ENCODE peak calls at places on chromosomes 7 and 10, in six cellular contexts. K is activated CD4-positive, CD25-positive, alpha-beta regulatory T cell treated with anti-CD3 and anti-CD28 coated beads, Interleukin-2, amount 50 U/mL, for 16 hours; H is H9; D is heart left ventricle; Q is activated CD8-positive, alpha-beta memory T cell treated with anti-CD3 and anti-CD28 coated beads, Interleukin-2, amount 50 U/mL, for 4 hours; N is coronary artery. Y is an unnamed sample.
A peak's percentile ranks its signal among the peaks of the same experiment; 100 is the strongest.

GRCh38 chr10:78980815-78981214 is 88.0 kb upstream of the ZMIZ1 start:
- DNase-seq in K (no peak), N (no peak), H (no peak), Q (no peak), D (no peak), Y (no peak)

GRCh38 chr7:44217852-44218402 is 17.1 kb downstream of the YKT6 start:
- DNase-seq in N (no peak), D (peak; percentile 12), Q (no peak), K (no peak), H (no peak), Y (no peak)

GRCh38 chr7:1758417-1758858 is 88.4 kb downstream of the ELFN1 start:
- DNase-seq in N (no peak), H (peak; percentile 58), D (peak; percentile 75), Q (peak; percentile 40), K (no peak), Y (no peak)

GRCh38 chr7:69388462-69389137 is 209.7 kb upstream of the AUTS2 start:
- DNase-seq in K (no peak), D (no peak), Q (no peak), H (no peak), N (no peak), Y (no peak)

GRCh38 chr7:45402480-45403218 is 171.5 kb upstream of the ADCY1 start:
- DNase-seq in Q (no peak), H (no peak), N (no peak), K (no peak), D (no peak), Y (no peak)

GRCh38 chr10:91409869-91410637 is at the start of gene HECTD2:
- DNase-seq in Q (peak; percentile 86), K (peak; percentile 57), D (peak; percentile 83), H (peak; percentile 80), N (peak; percentile 78), Y (peak; percentile 65)

GRCh38 chr7:44305564-44306507 is 19.6 kb downstream of the CAMK2B start:
- DNase-seq in Q (no peak), D (no peak), H (no peak), K (no peak), N (no peak), Y (no peak)

GRCh38 chr10:7410306-7410799 is 481 bp downstream of the SFMBT2 start:
- DNase-seq in Q (peak; percentile 49), N (no peak), D (peak; percentile 32), H (peak; percentile 68), K (no peak), Y (no peak)

GRCh38 chr7:12683678-12684077 is 3.8 kb upstream of the ARL4A start:
- DNase-seq in N (no peak), H (no peak), K (no peak), D (no peak), Q (no peak), Y (no peak)

Y was measured in CD14-positive monocyte.